ENCODE peak calls at places on chromosomes 4 and X, in ten cellular contexts. One of them, this sample, is unnamed. For H3K4me1, the result is how much of the 10 kb centered on the place peaks cover.

GRCh38 chr4:3708103-3708510 is 58.1 kb upstream of the ADRA2C start:
- DNase-seq in left lung: peak
- DNase-seq in small intestine: no peak
- DNase-seq in DND-41: no peak
- DNase-seq in aorta: peak
- DNase-seq in fibroblast of lung: no peak
- DNase-seq in prostate gland: no peak
- DNase-seq in SK-N-SH: no peak
- DNase-seq in tibial artery: peak
- DNase-seq in body of pancreas: peak
- DNase-seq in this sample: no peak

GRCh38 chrX:104921606-104922205 is 298.8 kb downstream of the TEX13A start:
- DNase-seq in left lung: no peak
- DNase-seq in small intestine: peak
- DNase-seq in DND-41: no peak
- DNase-seq in aorta: peak
- DNase-seq in fibroblast of lung: no peak
- DNase-seq in prostate gland: no peak
- DNase-seq in SK-N-SH: no peak
- DNase-seq in tibial artery: peak
- DNase-seq in body of pancreas: no peak
- DNase-seq in this sample: no peak

GRCh38 chr4:164239976-164240375 is 514.0 kb upstream of the SMIM31 start:
- DNase-seq in left lung: no peak
- DNase-seq in small intestine: no peak
- DNase-seq in DND-41: no peak
- DNase-seq in aorta: no peak
- DNase-seq in fibroblast of lung: no peak
- DNase-seq in prostate gland: no peak
- DNase-seq in SK-N-SH: no peak
- DNase-seq in tibial artery: no peak
- DNase-seq in body of pancreas: no peak
- DNase-seq in this sample: no peak

GRCh38 chrX:118346258-118347094 is 570 bp downstream of the WDR44 start:
- DNase-seq in left lung: peak
- DNase-seq in small intestine: peak
- DNase-seq in DND-41: peak
- DNase-seq in aorta: peak
- DNase-seq in fibroblast of lung: no peak
- DNase-seq in prostate gland: peak
- DNase-seq in SK-N-SH: peak
- DNase-seq in tibial artery: peak
- DNase-seq in body of pancreas: peak
- DNase-seq in this sample: peak

GRCh38 chrX:123961268-123962005 is at the start of gene STAG2:
- DNase-seq in left lung: peak
- DNase-seq in small intestine: peak
- DNase-seq in DND-41: peak
- DNase-seq in aorta: peak
- DNase-seq in fibroblast of lung: peak
- DNase-seq in prostate gland: peak
- DNase-seq in SK-N-SH: peak
- DNase-seq in tibial artery: peak
- DNase-seq in body of pancreas: peak
- DNase-seq in this sample: peak

GRCh38 chr4:1683371-1683902 is 676 bp downstream of the FAM53A start:
- DNase-seq in left lung: no peak
- DNase-seq in small intestine: no peak
- DNase-seq in DND-41: no peak
- DNase-seq in aorta: peak
- DNase-seq in fibroblast of lung: peak
- DNase-seq in prostate gland: no peak
- DNase-seq in SK-N-SH: no peak
- DNase-seq in tibial artery: no peak
- DNase-seq in body of pancreas: peak
- DNase-seq in this sample: peak

GRCh38 chr4:95715830-95716229 is 124.1 kb upstream of the PDHA2 start:
- DNase-seq in left lung: no peak
- DNase-seq in small intestine: no peak
- DNase-seq in DND-41: no peak
- DNase-seq in aorta: no peak
- DNase-seq in fibroblast of lung: no peak
- DNase-seq in prostate gland: no peak
- DNase-seq in SK-N-SH: no peak
- DNase-seq in tibial artery: no peak
- DNase-seq in body of pancreas: no peak
- DNase-seq in this sample: no peak

GRCh38 chrX:145609951-145610511 is 207.6 kb upstream of the SLITRK2 start:
- DNase-seq in left lung: no peak
- DNase-seq in small intestine: no peak
- DNase-seq in DND-41: no peak
- DNase-seq in aorta: no peak
- DNase-seq in fibroblast of lung: peak
- DNase-seq in prostate gland: no peak
- DNase-seq in SK-N-SH: no peak
- DNase-seq in tibial artery: no peak
- DNase-seq in body of pancreas: no peak
- DNase-seq in this sample: no peak

GRCh38 chrX:21963736-21964135 is 23.2 kb downstream of the SMS start:
- DNase-seq in left lung: no peak
- DNase-seq in small intestine: no peak
- DNase-seq in DND-41: no peak
- DNase-seq in aorta: no peak
- DNase-seq in fibroblast of lung: peak
- DNase-seq in prostate gland: no peak
- DNase-seq in SK-N-SH: no peak
- DNase-seq in tibial artery: no peak
- DNase-seq in body of pancreas: no peak
- DNase-seq in this sample: no peak

GRCh38 chrX:153861147-153861546 is 24.8 kb downstream of the L1CAM start:
- DNase-seq in left lung: no peak
- DNase-seq in small intestine: peak
- DNase-seq in DND-41: no peak
- DNase-seq in aorta: peak
- DNase-seq in fibroblast of lung: no peak
- DNase-seq in prostate gland: no peak
- DNase-seq in SK-N-SH: no peak
- DNase-seq in tibial artery: no peak
- DNase-seq in body of pancreas: no peak
- DNase-seq in this sample: no peak

GRCh38 chrX:74249963-74250362 is 54.0 kb upstream of the ZCCHC13 start:
- DNase-seq in left lung: no peak
- DNase-seq in small intestine: peak
- DNase-seq in DND-41: no peak
- DNase-seq in aorta: no peak
- DNase-seq in fibroblast of lung: no peak
- DNase-seq in prostate gland: no peak
- DNase-seq in SK-N-SH: no peak
- DNase-seq in tibial artery: no peak
- DNase-seq in body of pancreas: no peak
- DNase-seq in this sample: no peak

GRCh38 chr4:33724685-33725084 is 2519.6 kb downstream of the ARAP2 start:
- DNase-seq in left lung: no peak
- DNase-seq in small intestine: no peak
- DNase-seq in DND-41: no peak
- DNase-seq in aorta: no peak
- DNase-seq in fibroblast of lung: no peak
- DNase-seq in prostate gland: no peak
- DNase-seq in SK-N-SH: no peak
- DNase-seq in tibial artery: no peak
- DNase-seq in body of pancreas: no peak
- DNase-seq in this sample: no peak

GRCh38 chrX:48942895-48943294 is 14.5 kb downstream of the OTUD5 start:
- DNase-seq in left lung: no peak
- DNase-seq in small intestine: no peak
- DNase-seq in DND-41: no peak
- DNase-seq in aorta: no peak
- DNase-seq in fibroblast of lung: no peak
- DNase-seq in prostate gland: no peak
- DNase-seq in SK-N-SH: no peak
- DNase-seq in tibial artery: no peak
- DNase-seq in body of pancreas: no peak
- DNase-seq in this sample: no peak

DNA sequence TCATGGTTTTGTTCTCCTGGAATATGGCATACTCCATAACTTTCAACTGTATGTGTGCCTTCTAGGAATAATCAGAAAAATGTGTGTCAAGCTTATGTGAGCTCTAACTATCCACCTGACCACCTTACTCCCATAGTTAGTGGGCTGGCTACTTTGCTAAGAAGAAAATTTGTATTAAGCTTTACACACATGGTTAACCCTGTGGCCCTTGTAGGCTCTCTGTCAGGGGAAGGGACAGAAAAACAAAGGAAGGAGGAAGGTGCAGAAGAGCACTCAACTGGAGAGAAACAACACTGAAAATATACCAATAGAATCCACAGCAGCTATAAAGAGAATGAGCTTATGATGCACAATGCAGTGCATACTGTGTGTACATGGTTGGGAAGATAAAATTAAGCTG is 84.6 kb downstream of the PPP3CA start:
- DNase-seq in left lung: no peak
- DNase-seq in small intestine: no peak
- DNase-seq in DND-41: no peak
- DNase-seq in aorta: no peak
- DNase-seq in fibroblast of lung: no peak
- DNase-seq in prostate gland: no peak
- DNase-seq in SK-N-SH: no peak
- DNase-seq in tibial artery: no peak
- DNase-seq in body of pancreas: no peak
- DNase-seq in this sample: no peak
- H3K4me1 ChIP-seq in left lung: under half
- H3K4me1 ChIP-seq in small intestine: under half
- H3K4me1 ChIP-seq in DND-41: under half
- H3K4me1 ChIP-seq in aorta: under half
- H3K4me1 ChIP-seq in fibroblast of lung: under half
- H3K4me1 ChIP-seq in prostate gland: under half
- H3K4me1 ChIP-seq in SK-N-SH: under half
- H3K4me1 ChIP-seq in tibial artery: under half
- H3K4me1 ChIP-seq in body of pancreas: under half
- H3K4me1 ChIP-seq in this sample: under half

GRCh38 chr4:55055529-55055928 is 69.9 kb downstream of the KDR start:
- DNase-seq in left lung: no peak
- DNase-seq in small intestine: no peak
- DNase-seq in DND-41: no peak
- DNase-seq in aorta: no peak
- DNase-seq in fibroblast of lung: no peak
- DNase-seq in prostate gland: no peak
- DNase-seq in SK-N-SH: no peak
- DNase-seq in tibial artery: no peak
- DNase-seq in body of pancreas: no peak
- DNase-seq in this sample: no peak

GRCh38 chr4:55050418-55050950 is 74.9 kb downstream of the KDR start:
- DNase-seq in left lung: no peak
- DNase-seq in small intestine: no peak
- DNase-seq in DND-41: no peak
- DNase-seq in aorta: no peak
- DNase-seq in fibroblast of lung: no peak
- DNase-seq in prostate gland: no peak
- DNase-seq in SK-N-SH: no peak
- DNase-seq in tibial artery: no peak
- DNase-seq in body of pancreas: no peak
- DNase-seq in this sample: no peak

GRCh38 chr4:55051532-55051931 is 73.9 kb downstream of the KDR start:
- DNase-seq in left lung: no peak
- DNase-seq in small intestine: no peak
- DNase-seq in DND-41: no peak
- DNase-seq in aorta: no peak
- DNase-seq in fibroblast of lung: no peak
- DNase-seq in prostate gland: no peak
- DNase-seq in SK-N-SH: no peak
- DNase-seq in tibial artery: no peak
- DNase-seq in body of pancreas: no peak
- DNase-seq in this sample: no peak
- H3K4me3 ChIP-seq in left lung: no peak
- H3K4me3 ChIP-seq in small intestine: no peak
- H3K4me3 ChIP-seq in DND-41: no peak
- H3K4me3 ChIP-seq in aorta: no peak
- H3K4me3 ChIP-seq in fibroblast of lung: no peak
- H3K4me3 ChIP-seq in prostate gland: no peak
- H3K4me3 ChIP-seq in SK-N-SH: no peak
- H3K4me3 ChIP-seq in tibial artery: no peak
- H3K4me3 ChIP-seq in body of pancreas: no peak
- H3K4me3 ChIP-seq in this sample: no peak

GRCh38 chr4:184898793-184899192 is 73.0 kb upstream of the ACSL1 start:
- DNase-seq in left lung: no peak
- DNase-seq in small intestine: no peak
- DNase-seq in DND-41: no peak
- DNase-seq in aorta: no peak
- DNase-seq in fibroblast of lung: no peak
- DNase-seq in prostate gland: peak
- DNase-seq in SK-N-SH: no peak
- DNase-seq in tibial artery: no peak
- DNase-seq in body of pancreas: no peak
- DNase-seq in this sample: no peak

GRCh38 chr4:184896868-184897715 is 71.3 kb upstream of the ACSL1 start:
- DNase-seq in left lung: peak
- DNase-seq in small intestine: no peak
- DNase-seq in DND-41: no peak
- DNase-seq in aorta: no peak
- DNase-seq in fibroblast of lung: peak
- DNase-seq in prostate gland: no peak
- DNase-seq in SK-N-SH: no peak
- DNase-seq in tibial artery: no peak
- DNase-seq in body of pancreas: peak
- DNase-seq in this sample: no peak

GRCh38 chr4:184899261-184900134 is 73.7 kb upstream of the ACSL1 start:
- DNase-seq in left lung: peak
- DNase-seq in small intestine: peak
- DNase-seq in DND-41: no peak
- DNase-seq in aorta: no peak
- DNase-seq in fibroblast of lung: no peak
- DNase-seq in prostate gland: peak
- DNase-seq in SK-N-SH: no peak
- DNase-seq in tibial artery: no peak
- DNase-seq in body of pancreas: peak
- DNase-seq in this sample: no peak

GRCh38 chr4:184900184-184900583 is 74.4 kb upstream of the ACSL1 start:
- DNase-seq in left lung: no peak
- DNase-seq in small intestine: no peak
- DNase-seq in DND-41: no peak
- DNase-seq in aorta: no peak
- DNase-seq in fibroblast of lung: no peak
- DNase-seq in prostate gland: no peak
- DNase-seq in SK-N-SH: no peak
- DNase-seq in tibial artery: no peak
- DNase-seq in body of pancreas: no peak
- DNase-seq in this sample: no peak

GRCh38 chr4:184897807-184898388 is 72.1 kb upstream of the ACSL1 start:
- DNase-seq in left lung: no peak
- DNase-seq in small intestine: no peak
- DNase-seq in DND-41: no peak
- DNase-seq in aorta: no peak
- DNase-seq in fibroblast of lung: no peak
- DNase-seq in prostate gland: no peak
- DNase-seq in SK-N-SH: no peak
- DNase-seq in tibial artery: no peak
- DNase-seq in body of pancreas: peak
- DNase-seq in this sample: no peak
- H3K4me1 ChIP-seq in left lung: under half
- H3K4me1 ChIP-seq in small intestine: under half
- H3K4me1 ChIP-seq in DND-41: under half
- H3K4me1 ChIP-seq in aorta: under half
- H3K4me1 ChIP-seq in fibroblast of lung: under half
- H3K4me1 ChIP-seq in prostate gland: under half
- H3K4me1 ChIP-seq in SK-N-SH: under half
- H3K4me1 ChIP-seq in tibial artery: under half
- H3K4me1 ChIP-seq in body of pancreas: under half
- H3K4me1 ChIP-seq in this sample: under half

GRCh38 chr4:148376151-148376550 is 66.1 kb downstream of the NR3C2 start:
- DNase-seq in left lung: no peak
- DNase-seq in small intestine: peak
- DNase-seq in DND-41: peak
- DNase-seq in aorta: no peak
- DNase-seq in fibroblast of lung: peak
- DNase-seq in prostate gland: peak
- DNase-seq in SK-N-SH: peak
- DNase-seq in tibial artery: no peak
- DNase-seq in body of pancreas: peak
- DNase-seq in this sample: peak
- H3K4me3 ChIP-seq in left lung: peak
- H3K4me3 ChIP-seq in small intestine: no peak
- H3K4me3 ChIP-seq in DND-41: no peak
- H3K4me3 ChIP-seq in aorta: peak
- H3K4me3 ChIP-seq in fibroblast of lung: peak
- H3K4me3 ChIP-seq in prostate gland: no peak
- H3K4me3 ChIP-seq in SK-N-SH: no peak
- H3K4me3 ChIP-seq in tibial artery: peak
- H3K4me3 ChIP-seq in body of pancreas: no peak
- H3K4me3 ChIP-seq in this sample: no peak